ENCODE peak calls at places on chromosomes 11 and 22, in six cellular contexts. B, X, H, Y, K and L are unnamed samples.

GRCh38 chr11:130471731-130472433 is 23.4 kb downstream of the ADAMTS15 start:
- DNase-seq in B (no peak), H (no peak), K (no peak), X (no peak), Y (no peak), L (no peak)

GRCh38 chr11:73366265-73366610 is 10.0 kb upstream of the RELT start:
- DNase-seq in X (no peak), K (no peak), B (no peak), Y (no peak), H (no peak), L (no peak)

GRCh38 chr11:124586247-124586860 is 16.6 kb downstream of the OR8A1 start:
- DNase-seq in H (peak), B (no peak), Y (peak), K (peak), X (peak), L (peak)

GRCh38 chr22:38766076-38766777 is 10.4 kb upstream of the SUN2 start:
- DNase-seq in X (peak), Y (peak), K (no peak), H (peak), B (no peak), L (peak)

GRCh38 chr11:117554601-117555333 is 227.1 kb downstream of the CEP164 start:
- DNase-seq in K (no peak), X (no peak), H (no peak), B (no peak), Y (peak), L (no peak)

GRCh38 chr22:41288245-41288946 is 2.4 kb upstream of the RANGAP1 start:
- DNase-seq in X (no peak), H (peak), K (no peak), B (peak), Y (peak), L (no peak)

GRCh38 chr22:35742342-35743100 is 24.8 kb downstream of the APOL5 start:
- DNase-seq in Y (no peak), K (no peak), H (peak), X (no peak), B (no peak), L (no peak)

GRCh38 chr11:67534070-67534679 is 10.9 kb upstream of the CABP2 start:
- DNase-seq in H (no peak), Y (no peak), K (no peak), X (no peak), B (no peak), L (no peak)